ENCODE peak calls at places on chromosome 21, in ten cellular contexts. One of them, this sample, is unnamed.

GRCh38 chr21:36664678-36665022 is 34.3 kb upstream of the SIM2 start:
- DNase-seq in NCI-H1694: no peak
- DNase-seq in choroid plexus epithelial cell: no peak
- DNase-seq in NCI-H1105 treated with DMSO at 0.1 percent for 48 hours: no peak
- DNase-seq in ovary: no peak
- DNase-seq in AG20443: no peak
- DNase-seq in cardiac muscle cell: no peak
- DNase-seq in T-helper 2 cell: no peak
- DNase-seq in GM20000: no peak
- DNase-seq in HEK293T: no peak
- DNase-seq in this sample: peak; percentile 59

GRCh38 chr21:9759972-9760371 is 761.4 kb upstream of the TPTE start:
- DNase-seq in NCI-H1694: no peak
- DNase-seq in choroid plexus epithelial cell: no peak
- DNase-seq in NCI-H1105 treated with DMSO at 0.1 percent for 48 hours: no peak
- DNase-seq in ovary: no peak
- DNase-seq in AG20443: no peak
- DNase-seq in cardiac muscle cell: no peak
- DNase-seq in T-helper 2 cell: no peak
- DNase-seq in GM20000: no peak
- DNase-seq in HEK293T: no peak
- DNase-seq in this sample: no peak

GRCh38 chr21:46625759-46626158 is 9.7 kb upstream of the PRMT2 start:
- DNase-seq in NCI-H1694: no peak
- DNase-seq in choroid plexus epithelial cell: no peak
- DNase-seq in NCI-H1105 treated with DMSO at 0.1 percent for 48 hours: no peak
- DNase-seq in ovary: no peak
- DNase-seq in AG20443: no peak
- DNase-seq in cardiac muscle cell: no peak
- DNase-seq in T-helper 2 cell: no peak
- DNase-seq in GM20000: no peak
- DNase-seq in HEK293T: no peak
- DNase-seq in this sample: no peak

GRCh38 chr21:20276954-20277353 is 721.3 kb upstream of the NCAM2 start:
- DNase-seq in NCI-H1694: no peak
- DNase-seq in choroid plexus epithelial cell: no peak
- DNase-seq in NCI-H1105 treated with DMSO at 0.1 percent for 48 hours: no peak
- DNase-seq in ovary: no peak
- DNase-seq in AG20443: no peak
- DNase-seq in cardiac muscle cell: no peak
- DNase-seq in T-helper 2 cell: no peak
- DNase-seq in GM20000: no peak
- DNase-seq in HEK293T: no peak
- DNase-seq in this sample: no peak

GRCh38 chr21:35226960-35227741 is 178.0 kb upstream of the RUNX1 start:
- DNase-seq in NCI-H1694: no peak
- DNase-seq in choroid plexus epithelial cell: no peak
- DNase-seq in NCI-H1105 treated with DMSO at 0.1 percent for 48 hours: no peak
- DNase-seq in ovary: no peak
- DNase-seq in AG20443: no peak
- DNase-seq in cardiac muscle cell: no peak
- DNase-seq in T-helper 2 cell: no peak
- DNase-seq in GM20000: peak; percentile 25
- DNase-seq in HEK293T: no peak
- DNase-seq in this sample: no peak

GRCh38 chr21:35314896-35315582 is 265.9 kb upstream of the RUNX1 start:
- DNase-seq in NCI-H1694: no peak
- DNase-seq in choroid plexus epithelial cell: peak; percentile 38
- DNase-seq in NCI-H1105 treated with DMSO at 0.1 percent for 48 hours: no peak
- DNase-seq in ovary: no peak
- DNase-seq in AG20443: no peak
- DNase-seq in cardiac muscle cell: no peak
- DNase-seq in T-helper 2 cell: no peak
- DNase-seq in GM20000: no peak
- DNase-seq in HEK293T: no peak
- DNase-seq in this sample: no peak

GRCh38 chr21:36883532-36884486 is 82.7 kb downstream of the HLCS start:
- DNase-seq in NCI-H1694: no peak
- DNase-seq in choroid plexus epithelial cell: peak; percentile 18
- DNase-seq in NCI-H1105 treated with DMSO at 0.1 percent for 48 hours: no peak
- DNase-seq in ovary: no peak
- DNase-seq in AG20443: no peak
- DNase-seq in cardiac muscle cell: no peak
- DNase-seq in T-helper 2 cell: no peak
- DNase-seq in GM20000: no peak
- DNase-seq in HEK293T: no peak
- DNase-seq in this sample: no peak

GRCh38 chr21:36704958-36705678 is 6.2 kb downstream of the SIM2 start:
- DNase-seq in NCI-H1694: no peak
- DNase-seq in choroid plexus epithelial cell: no peak
- DNase-seq in NCI-H1105 treated with DMSO at 0.1 percent for 48 hours: no peak
- DNase-seq in ovary: no peak
- DNase-seq in AG20443: no peak
- DNase-seq in cardiac muscle cell: no peak
- DNase-seq in T-helper 2 cell: no peak
- DNase-seq in GM20000: no peak
- DNase-seq in HEK293T: no peak
- DNase-seq in this sample: no peak

GRCh38 chr21:35400233-35400939 is 351.3 kb upstream of the RUNX1 start:
- DNase-seq in NCI-H1694: peak; percentile 81
- DNase-seq in choroid plexus epithelial cell: peak; percentile 87
- DNase-seq in NCI-H1105 treated with DMSO at 0.1 percent for 48 hours: peak; percentile 85
- DNase-seq in ovary: no peak
- DNase-seq in AG20443: peak; percentile 36
- DNase-seq in cardiac muscle cell: peak; percentile 49
- DNase-seq in T-helper 2 cell: no peak
- DNase-seq in GM20000: peak; percentile 66
- DNase-seq in HEK293T: peak; percentile 25
- DNase-seq in this sample: no peak

GRCh38 chr21:34530264-34530663 is 18.3 kb upstream of the KCNE1 start:
- DNase-seq in NCI-H1694: no peak
- DNase-seq in choroid plexus epithelial cell: peak; percentile 95
- DNase-seq in NCI-H1105 treated with DMSO at 0.1 percent for 48 hours: no peak
- DNase-seq in ovary: no peak
- DNase-seq in AG20443: peak; percentile 58
- DNase-seq in cardiac muscle cell: no peak
- DNase-seq in T-helper 2 cell: no peak
- DNase-seq in GM20000: no peak
- DNase-seq in HEK293T: no peak
- DNase-seq in this sample: no peak

GRCh38 chr21:42403611-42404231 is at the start of gene UBASH3A:
- DNase-seq in NCI-H1694: no peak
- DNase-seq in choroid plexus epithelial cell: peak; percentile 5
- DNase-seq in NCI-H1105 treated with DMSO at 0.1 percent for 48 hours: no peak
- DNase-seq in ovary: no peak
- DNase-seq in AG20443: no peak
- DNase-seq in cardiac muscle cell: no peak
- DNase-seq in T-helper 2 cell: no peak
- DNase-seq in GM20000: no peak
- DNase-seq in HEK293T: no peak
- DNase-seq in this sample: no peak

GRCh38 chr21:36964832-36965719 is 1.4 kb downstream of the HLCS start:
- DNase-seq in NCI-H1694: no peak
- DNase-seq in choroid plexus epithelial cell: no peak
- DNase-seq in NCI-H1105 treated with DMSO at 0.1 percent for 48 hours: peak; percentile 5
- DNase-seq in ovary: no peak
- DNase-seq in AG20443: no peak
- DNase-seq in cardiac muscle cell: no peak
- DNase-seq in T-helper 2 cell: no peak
- DNase-seq in GM20000: no peak
- DNase-seq in HEK293T: no peak
- DNase-seq in this sample: no peak

GRCh38 chr21:39668369-39668768 is 55.6 kb downstream of the B3GALT5 start:
- DNase-seq in NCI-H1694: no peak
- DNase-seq in choroid plexus epithelial cell: no peak
- DNase-seq in NCI-H1105 treated with DMSO at 0.1 percent for 48 hours: no peak
- DNase-seq in ovary: no peak
- DNase-seq in AG20443: no peak
- DNase-seq in cardiac muscle cell: no peak
- DNase-seq in T-helper 2 cell: no peak
- DNase-seq in GM20000: no peak
- DNase-seq in HEK293T: no peak
- DNase-seq in this sample: no peak

GRCh38 chr21:33936221-33937038 is 20.8 kb upstream of the ATP5PO start:
- DNase-seq in NCI-H1694: no peak
- DNase-seq in choroid plexus epithelial cell: no peak
- DNase-seq in NCI-H1105 treated with DMSO at 0.1 percent for 48 hours: no peak
- DNase-seq in ovary: no peak
- DNase-seq in AG20443: peak; percentile 43
- DNase-seq in cardiac muscle cell: no peak
- DNase-seq in T-helper 2 cell: no peak
- DNase-seq in GM20000: no peak
- DNase-seq in HEK293T: no peak
- DNase-seq in this sample: no peak

GRCh38 chr21:46100426-46100825 is 2.5 kb downstream of the COL6A2 start:
- DNase-seq in NCI-H1694: no peak
- DNase-seq in choroid plexus epithelial cell: no peak
- DNase-seq in NCI-H1105 treated with DMSO at 0.1 percent for 48 hours: no peak
- DNase-seq in ovary: no peak
- DNase-seq in AG20443: peak; percentile 33
- DNase-seq in cardiac muscle cell: no peak
- DNase-seq in T-helper 2 cell: no peak
- DNase-seq in GM20000: no peak
- DNase-seq in HEK293T: no peak
- DNase-seq in this sample: peak; percentile 30

GRCh38 chr21:45248893-45249381 is 38.8 kb downstream of the POFUT2 start:
- DNase-seq in NCI-H1694: peak; percentile 65
- DNase-seq in choroid plexus epithelial cell: peak; percentile 42
- DNase-seq in NCI-H1105 treated with DMSO at 0.1 percent for 48 hours: peak; percentile 75
- DNase-seq in ovary: peak; percentile 24
- DNase-seq in AG20443: peak; percentile 45
- DNase-seq in cardiac muscle cell: peak; percentile 53
- DNase-seq in T-helper 2 cell: no peak
- DNase-seq in GM20000: no peak
- DNase-seq in HEK293T: no peak
- DNase-seq in this sample: peak; percentile 56

GRCh38 chr21:45140346-45140940 is 66.1 kb downstream of the ADARB1 start:
- DNase-seq in NCI-H1694: peak; percentile 67
- DNase-seq in choroid plexus epithelial cell: peak; percentile 98
- DNase-seq in NCI-H1105 treated with DMSO at 0.1 percent for 48 hours: peak; percentile 72
- DNase-seq in ovary: peak; percentile 74
- DNase-seq in AG20443: peak; percentile 87
- DNase-seq in cardiac muscle cell: peak; percentile 90
- DNase-seq in T-helper 2 cell: no peak
- DNase-seq in GM20000: peak; percentile 87
- DNase-seq in HEK293T: peak; percentile 88
- DNase-seq in this sample: peak; percentile 87

GRCh38 chr21:16011719-16012118 is 281.9 kb downstream of the USP25 start:
- DNase-seq in NCI-H1694: no peak
- DNase-seq in choroid plexus epithelial cell: no peak
- DNase-seq in NCI-H1105 treated with DMSO at 0.1 percent for 48 hours: no peak
- DNase-seq in ovary: no peak
- DNase-seq in AG20443: no peak
- DNase-seq in cardiac muscle cell: no peak
- DNase-seq in T-helper 2 cell: no peak
- DNase-seq in GM20000: no peak
- DNase-seq in HEK293T: no peak
- DNase-seq in this sample: no peak

GRCh38 chr21:46191257-46191685 is 7.0 kb upstream of the SPATC1L start:
- DNase-seq in NCI-H1694: no peak
- DNase-seq in choroid plexus epithelial cell: peak; percentile 93
- DNase-seq in NCI-H1105 treated with DMSO at 0.1 percent for 48 hours: no peak
- DNase-seq in ovary: peak; percentile 20
- DNase-seq in AG20443: peak; percentile 92
- DNase-seq in cardiac muscle cell: no peak
- DNase-seq in T-helper 2 cell: no peak
- DNase-seq in GM20000: no peak
- DNase-seq in HEK293T: no peak
- DNase-seq in this sample: peak; percentile 71

GRCh38 chr21:22758478-22758877 is 1760.3 kb downstream of the NCAM2 start:
- DNase-seq in NCI-H1694: no peak
- DNase-seq in choroid plexus epithelial cell: peak; percentile 2
- DNase-seq in NCI-H1105 treated with DMSO at 0.1 percent for 48 hours: no peak
- DNase-seq in ovary: no peak
- DNase-seq in AG20443: no peak
- DNase-seq in cardiac muscle cell: no peak
- DNase-seq in T-helper 2 cell: no peak
- DNase-seq in GM20000: no peak
- DNase-seq in HEK293T: no peak
- DNase-seq in this sample: no peak

GRCh38 chr21:41953831-41954653 is at the start of gene C2CD2:
- DNase-seq in NCI-H1694: peak; percentile 17
- DNase-seq in choroid plexus epithelial cell: peak; percentile 66
- DNase-seq in NCI-H1105 treated with DMSO at 0.1 percent for 48 hours: peak; percentile 27
- DNase-seq in ovary: peak; percentile 82
- DNase-seq in AG20443: peak; percentile 99
- DNase-seq in cardiac muscle cell: peak; percentile 82
- DNase-seq in T-helper 2 cell: no peak
- DNase-seq in GM20000: peak; percentile 98
- DNase-seq in HEK293T: no peak
- DNase-seq in this sample: peak; percentile 80

GRCh38 chr21:44982558-44983244 is 42.9 kb downstream of the SLX9 start:
- DNase-seq in NCI-H1694: no peak
- DNase-seq in choroid plexus epithelial cell: peak; percentile 75
- DNase-seq in NCI-H1105 treated with DMSO at 0.1 percent for 48 hours: no peak
- DNase-seq in ovary: no peak
- DNase-seq in AG20443: no peak
- DNase-seq in cardiac muscle cell: no peak
- DNase-seq in T-helper 2 cell: no peak
- DNase-seq in GM20000: no peak
- DNase-seq in HEK293T: no peak
- DNase-seq in this sample: peak; percentile 16

GRCh38 chr21:38965910-38966504 is 160.3 kb downstream of the ETS2 start:
- DNase-seq in NCI-H1694: no peak
- DNase-seq in choroid plexus epithelial cell: peak; percentile 91
- DNase-seq in NCI-H1105 treated with DMSO at 0.1 percent for 48 hours: peak; percentile 85
- DNase-seq in ovary: peak; percentile 48
- DNase-seq in AG20443: no peak
- DNase-seq in cardiac muscle cell: no peak
- DNase-seq in T-helper 2 cell: no peak
- DNase-seq in GM20000: no peak
- DNase-seq in HEK293T: no peak
- DNase-seq in this sample: peak; percentile 77

GRCh38 chr21:29164330-29164942 is 34.0 kb downstream of the MAP3K7CL start:
- DNase-seq in NCI-H1694: peak; percentile 18
- DNase-seq in choroid plexus epithelial cell: peak; percentile 96
- DNase-seq in NCI-H1105 treated with DMSO at 0.1 percent for 48 hours: peak; percentile 1
- DNase-seq in ovary: no peak
- DNase-seq in AG20443: peak; percentile 55
- DNase-seq in cardiac muscle cell: peak; percentile 52
- DNase-seq in T-helper 2 cell: no peak
- DNase-seq in GM20000: peak; percentile 36
- DNase-seq in HEK293T: peak; percentile 53
- DNase-seq in this sample: no peak

GRCh38 chr21:42613756-42614155 is 39.7 kb upstream of the PDE9A start:
- DNase-seq in NCI-H1694: no peak
- DNase-seq in choroid plexus epithelial cell: no peak
- DNase-seq in NCI-H1105 treated with DMSO at 0.1 percent for 48 hours: no peak
- DNase-seq in ovary: no peak
- DNase-seq in AG20443: no peak
- DNase-seq in cardiac muscle cell: no peak
- DNase-seq in T-helper 2 cell: no peak
- DNase-seq in GM20000: no peak
- DNase-seq in HEK293T: no peak
- DNase-seq in this sample: no peak

GRCh38 chr21:29654855-29655254 is 284.9 kb downstream of the GRIK1 start:
- DNase-seq in NCI-H1694: no peak
- DNase-seq in choroid plexus epithelial cell: no peak
- DNase-seq in NCI-H1105 treated with DMSO at 0.1 percent for 48 hours: no peak
- DNase-seq in ovary: no peak
- DNase-seq in AG20443: no peak
- DNase-seq in cardiac muscle cell: no peak
- DNase-seq in T-helper 2 cell: no peak
- DNase-seq in GM20000: no peak
- DNase-seq in HEK293T: no peak
- DNase-seq in this sample: no peak

GRCh38 chr21:42672699-42673458 is 19.5 kb downstream of the PDE9A start:
- DNase-seq in NCI-H1694: no peak
- DNase-seq in choroid plexus epithelial cell: peak; percentile 62
- DNase-seq in NCI-H1105 treated with DMSO at 0.1 percent for 48 hours: no peak
- DNase-seq in ovary: no peak
- DNase-seq in AG20443: no peak
- DNase-seq in cardiac muscle cell: peak; percentile 47
- DNase-seq in T-helper 2 cell: no peak
- DNase-seq in GM20000: no peak
- DNase-seq in HEK293T: no peak
- DNase-seq in this sample: no peak

GRCh38 chr21:37821791-37822450 is 94.3 kb downstream of the KCNJ6 start:
- DNase-seq in NCI-H1694: no peak
- DNase-seq in choroid plexus epithelial cell: peak; percentile 18
- DNase-seq in NCI-H1105 treated with DMSO at 0.1 percent for 48 hours: no peak
- DNase-seq in ovary: no peak
- DNase-seq in AG20443: no peak
- DNase-seq in cardiac muscle cell: no peak
- DNase-seq in T-helper 2 cell: no peak
- DNase-seq in GM20000: no peak
- DNase-seq in HEK293T: no peak
- DNase-seq in this sample: no peak

This sample was measured in psoas muscle.